ENCODE peak calls at places on chromosome 1, in eight cellular contexts. J, Y, M, E, R, K, B and H are unnamed samples.

GRCh38 chr1:206049919-206050600 is 2.9 kb upstream of the RHEX start:
- DNase-seq in J (no peak), Y (no peak), M (no peak), E (no peak), R (no peak), K (no peak), B (no peak), H (no peak)

GRCh38 chr1:69871412-69871811 is 303.7 kb downstream of the LRRC7 start:
- DNase-seq in J (no peak), Y (no peak), M (no peak), E (no peak), R (no peak), K (no peak), B (no peak), H (no peak)

GRCh38 chr1:234781241-234782056 is 171.5 kb upstream of the IRF2BP2 start:
- DNase-seq in J (no peak), Y (peak), M (no peak), E (no peak), R (peak), K (peak), B (no peak), H (no peak)

GRCh38 chr1:71921935-71922559 is 360.3 kb downstream of the NEGR1 start:
- DNase-seq in J (no peak), Y (no peak), M (no peak), E (no peak), R (no peak), K (no peak), B (no peak), H (no peak)

GRCh38 chr1:152185544-152186391 is 26.7 kb upstream of the RPTN start:
- DNase-seq in J (no peak), Y (peak), M (peak), E (no peak), R (peak), K (peak), B (peak), H (peak)

GRCh38 chr1:36482724-36483388 is at the start of gene CSF3R:
- DNase-seq in J (no peak), Y (no peak), M (no peak), E (peak), R (no peak), K (no peak), B (no peak), H (no peak)

GRCh38 chr1:201916649-201917249 is 28.1 kb downstream of the SHISA4 start:
- DNase-seq in J (peak), Y (no peak), M (no peak), E (no peak), R (peak), K (no peak), B (no peak), H (peak)

GRCh38 chr1:9867408-9868243 is 42.4 kb downstream of the CTNNBIP1 start:
- DNase-seq in J (peak), Y (peak), M (peak), E (peak), R (peak), K (peak), B (peak), H (peak)

GRCh38 chr1:245585252-245585959 is 430.6 kb downstream of the KIF26B start:
- DNase-seq in J (no peak), Y (no peak), M (no peak), E (no peak), R (peak), K (no peak), B (peak), H (peak)

GRCh38 chr1:7462627-7463026 is 308.5 kb upstream of the VAMP3 start:
- DNase-seq in J (no peak), Y (no peak), M (no peak), E (no peak), R (no peak), K (no peak), B (no peak), H (no peak)

GRCh38 chr1:195097316-195097715 is 1510.9 kb downstream of the KCNT2 start:
- DNase-seq in J (no peak), Y (no peak), M (no peak), E (no peak), R (peak), K (no peak), B (no peak), H (no peak)

GRCh38 chr1:204514841-204515240 is 1.4 kb upstream of the MDM4 start:
- DNase-seq in J (no peak), Y (no peak), M (no peak), E (no peak), R (no peak), K (no peak), B (no peak), H (no peak)

GRCh38 chr1:203500279-203500678 is 6.3 kb downstream of the OPTC start:
- DNase-seq in J (no peak), Y (no peak), M (no peak), E (no peak), R (no peak), K (no peak), B (no peak), H (no peak)

GRCh38 chr1:245621589-245621988 is 466.8 kb downstream of the KIF26B start:
- DNase-seq in J (no peak), Y (no peak), M (no peak), E (no peak), R (peak), K (no peak), B (no peak), H (no peak)

GRCh38 chr1:210232524-210233215 is at the start of gene SERTAD4:
- DNase-seq in J (peak), Y (peak), M (peak), E (peak), R (peak), K (peak), B (no peak), H (peak)

GRCh38 chr1:150575072-150575489 is 4.3 kb downstream of the MCL1 start:
- DNase-seq in J (no peak), Y (no peak), M (no peak), E (no peak), R (no peak), K (no peak), B (no peak), H (peak)

GRCh38 chr1:51283977-51284376 is 46.4 kb downstream of the TTC39A start:
- DNase-seq in J (no peak), Y (no peak), M (peak), E (no peak), R (no peak), K (no peak), B (no peak), H (no peak)

GRCh38 chr1:208043690-208044089 is 132.8 kb upstream of the CD34 start:
- DNase-seq in J (no peak), Y (no peak), M (no peak), E (no peak), R (no peak), K (no peak), B (no peak), H (no peak)

GRCh38 chr1:208047476-208047934 is 136.6 kb upstream of the CD34 start:
- DNase-seq in J (no peak), Y (no peak), M (peak), E (peak), R (peak), K (no peak), B (peak), H (peak)

GRCh38 chr1:208047975-208048374 is 137.1 kb upstream of the CD34 start:
- DNase-seq in J (no peak), Y (no peak), M (peak), E (no peak), R (peak), K (no peak), B (no peak), H (peak)

GRCh38 chr1:208044568-208045241 is 133.8 kb upstream of the CD34 start:
- DNase-seq in J (no peak), Y (no peak), M (no peak), E (peak), R (no peak), K (no peak), B (no peak), H (no peak)

GRCh38 chr1:208045410-208046252 is 134.7 kb upstream of the CD34 start:
- DNase-seq in J (no peak), Y (no peak), M (no peak), E (no peak), R (no peak), K (no peak), B (no peak), H (no peak)
- TF ChIP-seq CTCF in J (peak), Y (no peak), M (no peak), E (no peak), R (no peak), K (peak), B (peak), H (peak)

DNA sequence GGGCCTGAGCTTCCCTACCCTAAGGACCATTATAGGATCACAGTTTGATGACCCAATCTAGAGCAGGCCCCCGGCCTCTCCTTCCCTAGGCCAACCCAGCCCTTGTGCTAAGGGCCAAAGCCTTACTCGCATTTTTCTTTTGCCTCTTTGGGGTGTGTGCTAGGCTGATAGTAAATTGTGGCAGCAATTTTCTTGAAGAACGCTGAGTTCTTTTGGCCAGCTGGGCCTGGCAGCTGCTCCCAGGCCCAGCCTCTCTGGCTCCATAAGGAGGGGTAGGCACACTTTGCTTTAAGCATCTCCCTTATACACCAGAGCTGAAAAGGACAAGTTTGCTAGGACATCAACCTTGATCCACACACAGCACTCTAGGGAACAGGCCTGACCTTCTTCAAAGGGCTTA is 4.2 kb downstream of the OLFML2B start:
- DNase-seq in J (no peak), Y (no peak), M (no peak), E (no peak), R (no peak), K (no peak), B (no peak), H (no peak)
- H3K4me3 ChIP-seq in J (no peak), Y (no peak), M (no peak), E (no peak), R (no peak), K (no peak), B (no peak), H (no peak)

GRCh38 chr1:236753554-236753953 is 41.5 kb upstream of the MTR start:
- DNase-seq in J (peak), Y (peak), M (no peak), E (no peak), R (peak), K (peak), B (no peak), H (peak)
- TF ChIP-seq CTCF in J (no peak), Y (peak), M (no peak), E (no peak), R (peak), K (peak), B (peak), H (peak)

GRCh38 chr1:169456029-169456428 is 28.8 kb upstream of the CCDC181 start:
- DNase-seq in J (no peak), Y (peak), M (no peak), E (no peak), R (no peak), K (no peak), B (no peak), H (no peak)

GRCh38 chr1:169462385-169462784 is 23.4 kb downstream of the SLC19A2 start:
- DNase-seq in J (no peak), Y (no peak), M (no peak), E (no peak), R (no peak), K (no peak), B (no peak), H (no peak)

GRCh38 chr1:169461390-169462001 is 24.2 kb downstream of the SLC19A2 start:
- DNase-seq in J (no peak), Y (no peak), M (no peak), E (no peak), R (no peak), K (no peak), B (no peak), H (no peak)

GRCh38 chr1:169457443-169457842 is 28.3 kb downstream of the SLC19A2 start:
- DNase-seq in J (no peak), Y (no peak), M (no peak), E (no peak), R (no peak), K (no peak), B (no peak), H (no peak)

GRCh38 chr1:169460193-169460833 is 25.4 kb downstream of the SLC19A2 start:
- DNase-seq in J (peak), Y (no peak), M (no peak), E (peak), R (peak), K (no peak), B (no peak), H (peak)
- H3K4me3 ChIP-seq in J (no peak), Y (no peak), M (peak), E (peak), R (peak), K (no peak), B (peak), H (peak)

DNA sequence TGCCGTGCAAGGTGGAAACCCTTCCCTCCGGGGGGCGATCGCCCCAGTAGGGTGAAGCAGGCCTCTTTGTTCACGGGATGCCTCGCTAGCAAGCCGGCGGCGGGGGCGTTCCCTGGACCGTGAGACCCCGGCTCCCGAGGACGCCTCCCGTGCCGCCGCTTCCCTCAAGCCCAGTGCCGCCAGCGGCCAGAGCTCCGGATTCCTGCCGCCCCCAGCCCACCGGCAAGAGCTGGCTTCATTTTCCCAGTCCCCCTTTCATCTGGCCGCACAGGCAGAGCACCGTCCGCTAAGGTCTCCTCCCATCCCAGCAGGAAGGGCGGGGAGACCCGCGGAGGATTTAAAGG is 16.3 kb downstream of the IER5 start:
- DNase-seq in J (peak), Y (peak), M (no peak), E (peak), R (no peak), K (peak), B (no peak), H (no peak)
- TF ChIP-seq CTCF in J (peak), Y (peak), M (peak), E (no peak), R (peak), K (peak), B (no peak), H (no peak)

GRCh38 chr1:247518613-247518891 is 17.7 kb downstream of the OR2C3 start:
- DNase-seq in J (no peak), Y (no peak), M (no peak), E (no peak), R (no peak), K (no peak), B (no peak), H (no peak)

DNA sequence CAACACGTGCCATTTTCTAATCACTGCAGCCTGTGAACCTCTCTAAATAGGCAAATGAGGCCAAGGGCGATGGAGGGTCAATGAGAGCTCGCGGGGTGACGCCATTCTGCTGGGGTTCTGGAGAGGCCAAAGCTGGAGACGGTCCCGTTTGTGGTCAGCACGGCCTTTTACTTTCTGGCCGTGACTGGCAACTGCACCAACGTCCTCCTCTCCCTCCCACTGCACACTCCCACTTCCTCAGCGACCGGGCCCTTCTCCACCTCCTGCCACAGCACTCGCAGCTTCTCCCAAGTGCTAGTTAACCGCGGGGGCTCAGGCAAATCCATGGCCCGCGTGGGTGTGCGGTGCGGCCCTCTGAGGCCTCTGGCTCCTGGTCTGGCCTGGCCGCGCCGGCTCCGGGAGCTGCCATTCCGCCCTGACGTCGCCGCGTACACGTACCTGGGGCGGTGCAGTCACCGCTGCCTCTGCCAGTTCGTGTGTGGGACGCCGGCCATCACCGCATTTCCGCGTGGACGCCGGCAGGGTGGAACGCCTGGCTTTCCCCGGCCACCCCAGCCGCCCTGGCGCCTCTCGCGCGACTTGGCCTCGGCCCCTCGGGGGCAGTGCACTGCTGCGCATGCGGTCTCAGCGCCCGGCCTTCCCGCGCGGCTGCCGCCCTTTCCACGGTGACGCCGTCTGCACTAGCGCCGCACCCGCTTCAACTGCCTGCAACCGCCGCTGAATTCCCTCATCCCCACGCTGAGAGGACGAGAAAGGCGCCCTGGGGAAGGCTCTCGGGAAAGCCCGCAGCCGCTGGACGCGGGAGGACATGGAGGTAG is 18.2 kb downstream of the OR2C3 start:
- DNase-seq in J (no peak), Y (no peak), M (no peak), E (no peak), R (no peak), K (no peak), B (no peak), H (no peak)
- H3K4me3 ChIP-seq in J (no peak), Y (no peak), M (no peak), E (no peak), R (no peak), K (no peak), B (no peak), H (no peak)

DNA sequence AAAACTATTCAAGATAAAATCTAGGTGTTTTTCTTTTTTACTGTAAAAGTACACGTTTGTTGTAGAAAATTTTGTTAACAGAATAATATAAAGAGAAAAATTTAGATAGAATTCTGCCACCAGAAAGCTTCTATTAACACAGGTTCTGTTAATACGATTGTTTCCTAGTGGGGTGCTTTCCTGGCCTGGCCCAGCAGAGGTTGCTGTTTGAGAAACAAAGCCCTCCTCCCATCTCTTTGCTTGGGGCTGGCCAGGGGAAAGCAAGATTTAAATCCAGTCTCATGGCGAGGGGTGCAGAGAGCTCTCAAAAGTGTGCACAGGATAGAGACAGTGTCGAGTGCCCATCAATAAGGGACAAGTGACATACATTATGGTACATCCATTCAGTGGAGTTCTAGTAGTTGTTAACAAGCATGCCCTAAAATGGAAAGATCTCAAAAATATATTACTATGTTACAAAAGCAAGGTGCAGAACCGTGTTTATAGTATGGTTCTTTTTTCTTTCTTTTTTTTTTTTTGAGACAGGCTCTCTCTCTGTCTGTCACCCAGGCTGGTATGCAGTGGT is 14.6 kb upstream of the ACBD3 start:
- DNase-seq in J (peak), Y (peak), M (no peak), E (no peak), R (peak), K (peak), B (no peak), H (no peak)
- TF ChIP-seq CTCF in J (peak), Y (peak), M (no peak), E (peak), R (peak), K (peak), B (peak), H (peak)